ENCODE peak calls at places on chromosomes 11 and 22, in ten cellular contexts. One of them, this sample, is unnamed. For H3K4me1, the result is how much of the 10 kb centered on the place peaks cover.

GRCh38 chr11:20022363-20023081 is 137.8 kb downstream of the DBX1 start:
- DNase-seq in mucosa of descending colon: no peak
- DNase-seq in PC-3: peak
- DNase-seq in right cardiac atrium: no peak
- DNase-seq in left lung: no peak
- DNase-seq in CD8-positive, alpha-beta memory T cell: no peak
- DNase-seq in lower lobe of right lung: no peak
- DNase-seq in neural progenitor cell: peak
- DNase-seq in psoas muscle: no peak
- DNase-seq in heart left ventricle: no peak
- DNase-seq in this sample: peak

GRCh38 chr11:66071326-66071870 is 1.3 kb downstream of the PACS1 start:
- DNase-seq in left lung: no peak
- DNase-seq in mucosa of descending colon: no peak
- DNase-seq in lower lobe of right lung: no peak
- DNase-seq in neural progenitor cell: no peak
- DNase-seq in PC-3: no peak
- DNase-seq in heart left ventricle: no peak
- DNase-seq in psoas muscle: no peak
- DNase-seq in right cardiac atrium: no peak
- DNase-seq in CD8-positive, alpha-beta memory T cell: no peak
- DNase-seq in this sample: no peak

GRCh38 chr11:294795-295194 is 4.5 kb downstream of the IFITM5 start:
- DNase-seq in neural progenitor cell: no peak
- DNase-seq in mucosa of descending colon: no peak
- DNase-seq in lower lobe of right lung: no peak
- DNase-seq in CD8-positive, alpha-beta memory T cell: peak
- DNase-seq in heart left ventricle: peak
- DNase-seq in psoas muscle: peak
- DNase-seq in PC-3: no peak
- DNase-seq in left lung: peak
- DNase-seq in right cardiac atrium: peak
- DNase-seq in this sample: no peak

GRCh38 chr22:37639070-37639760 is at the start of gene SH3BP1:
- DNase-seq in left lung: peak
- DNase-seq in lower lobe of right lung: peak
- DNase-seq in psoas muscle: peak
- DNase-seq in mucosa of descending colon: peak
- DNase-seq in neural progenitor cell: peak
- DNase-seq in right cardiac atrium: peak
- DNase-seq in heart left ventricle: peak
- DNase-seq in PC-3: peak
- DNase-seq in CD8-positive, alpha-beta memory T cell: peak
- DNase-seq in this sample: peak

GRCh38 chr11:129795089-129795488 is 20.6 kb upstream of the TMEM45B start:
- DNase-seq in left lung: no peak
- DNase-seq in psoas muscle: no peak
- DNase-seq in lower lobe of right lung: no peak
- DNase-seq in neural progenitor cell: no peak
- DNase-seq in CD8-positive, alpha-beta memory T cell: no peak
- DNase-seq in right cardiac atrium: no peak
- DNase-seq in PC-3: no peak
- DNase-seq in mucosa of descending colon: no peak
- DNase-seq in heart left ventricle: no peak
- DNase-seq in this sample: no peak

GRCh38 chr11:7673724-7674434 is 579 bp upstream of the CYB5R2 start:
- DNase-seq in CD8-positive, alpha-beta memory T cell: no peak
- DNase-seq in psoas muscle: no peak
- DNase-seq in neural progenitor cell: peak
- DNase-seq in lower lobe of right lung: peak
- DNase-seq in left lung: peak
- DNase-seq in right cardiac atrium: peak
- DNase-seq in PC-3: no peak
- DNase-seq in heart left ventricle: no peak
- DNase-seq in mucosa of descending colon: peak
- DNase-seq in this sample: peak

GRCh38 chr11:67117667-67118058 is 1.4 kb upstream of the KDM2A start:
- DNase-seq in psoas muscle: peak
- DNase-seq in right cardiac atrium: peak
- DNase-seq in left lung: peak
- DNase-seq in lower lobe of right lung: peak
- DNase-seq in heart left ventricle: peak
- DNase-seq in mucosa of descending colon: peak
- DNase-seq in neural progenitor cell: peak
- DNase-seq in CD8-positive, alpha-beta memory T cell: peak
- DNase-seq in PC-3: no peak
- DNase-seq in this sample: no peak

GRCh38 chr22:23060612-23061400 is 9.5 kb upstream of the GNAZ start:
- DNase-seq in psoas muscle: peak
- DNase-seq in PC-3: no peak
- DNase-seq in mucosa of descending colon: no peak
- DNase-seq in lower lobe of right lung: peak
- DNase-seq in left lung: no peak
- DNase-seq in heart left ventricle: no peak
- DNase-seq in neural progenitor cell: no peak
- DNase-seq in CD8-positive, alpha-beta memory T cell: no peak
- DNase-seq in right cardiac atrium: no peak
- DNase-seq in this sample: no peak

GRCh38 chr11:83037877-83038276 is 33.8 kb downstream of the RAB30 start:
- DNase-seq in heart left ventricle: no peak
- DNase-seq in neural progenitor cell: no peak
- DNase-seq in right cardiac atrium: no peak
- DNase-seq in psoas muscle: no peak
- DNase-seq in mucosa of descending colon: no peak
- DNase-seq in CD8-positive, alpha-beta memory T cell: no peak
- DNase-seq in PC-3: no peak
- DNase-seq in left lung: no peak
- DNase-seq in lower lobe of right lung: no peak
- DNase-seq in this sample: no peak

GRCh38 chr22:34880667-34881066 is 185.3 kb upstream of the ISX start:
- DNase-seq in heart left ventricle: no peak
- DNase-seq in left lung: no peak
- DNase-seq in lower lobe of right lung: no peak
- DNase-seq in CD8-positive, alpha-beta memory T cell: no peak
- DNase-seq in right cardiac atrium: no peak
- DNase-seq in PC-3: no peak
- DNase-seq in psoas muscle: no peak
- DNase-seq in mucosa of descending colon: no peak
- DNase-seq in neural progenitor cell: no peak
- DNase-seq in this sample: no peak
- H3K4me1 ChIP-seq in heart left ventricle: under half
- H3K4me1 ChIP-seq in left lung: under half
- H3K4me1 ChIP-seq in lower lobe of right lung: under half
- H3K4me1 ChIP-seq in CD8-positive, alpha-beta memory T cell: under half
- H3K4me1 ChIP-seq in right cardiac atrium: under half
- H3K4me1 ChIP-seq in PC-3: under half
- H3K4me1 ChIP-seq in psoas muscle: under half
- H3K4me1 ChIP-seq in mucosa of descending colon: under half
- H3K4me1 ChIP-seq in neural progenitor cell: under half
- H3K4me1 ChIP-seq in this sample: under half

GRCh38 chr11:6655020-6655789 is 404 bp downstream of the DCHS1 start:
- DNase-seq in neural progenitor cell: peak
- DNase-seq in PC-3: no peak
- DNase-seq in left lung: peak
- DNase-seq in psoas muscle: no peak
- DNase-seq in mucosa of descending colon: peak
- DNase-seq in lower lobe of right lung: no peak
- DNase-seq in heart left ventricle: peak
- DNase-seq in CD8-positive, alpha-beta memory T cell: peak
- DNase-seq in right cardiac atrium: peak
- DNase-seq in this sample: no peak

GRCh38 chr11:6655790-6656580 is at the start of gene DCHS1:
- DNase-seq in right cardiac atrium: peak
- DNase-seq in heart left ventricle: peak
- DNase-seq in neural progenitor cell: peak
- DNase-seq in left lung: peak
- DNase-seq in PC-3: no peak
- DNase-seq in mucosa of descending colon: peak
- DNase-seq in CD8-positive, alpha-beta memory T cell: no peak
- DNase-seq in lower lobe of right lung: no peak
- DNase-seq in psoas muscle: no peak
- DNase-seq in this sample: no peak

GRCh38 chr11:6653055-6653454 is 2.6 kb downstream of the DCHS1 start:
- DNase-seq in mucosa of descending colon: no peak
- DNase-seq in PC-3: no peak
- DNase-seq in lower lobe of right lung: no peak
- DNase-seq in psoas muscle: no peak
- DNase-seq in right cardiac atrium: no peak
- DNase-seq in heart left ventricle: no peak
- DNase-seq in left lung: no peak
- DNase-seq in neural progenitor cell: no peak
- DNase-seq in CD8-positive, alpha-beta memory T cell: no peak
- DNase-seq in this sample: no peak

GRCh38 chr11:6653656-6654055 is 2.0 kb downstream of the DCHS1 start:
- DNase-seq in neural progenitor cell: no peak
- DNase-seq in psoas muscle: no peak
- DNase-seq in CD8-positive, alpha-beta memory T cell: no peak
- DNase-seq in heart left ventricle: no peak
- DNase-seq in left lung: no peak
- DNase-seq in mucosa of descending colon: no peak
- DNase-seq in lower lobe of right lung: no peak
- DNase-seq in right cardiac atrium: no peak
- DNase-seq in PC-3: no peak
- DNase-seq in this sample: no peak

DNA sequence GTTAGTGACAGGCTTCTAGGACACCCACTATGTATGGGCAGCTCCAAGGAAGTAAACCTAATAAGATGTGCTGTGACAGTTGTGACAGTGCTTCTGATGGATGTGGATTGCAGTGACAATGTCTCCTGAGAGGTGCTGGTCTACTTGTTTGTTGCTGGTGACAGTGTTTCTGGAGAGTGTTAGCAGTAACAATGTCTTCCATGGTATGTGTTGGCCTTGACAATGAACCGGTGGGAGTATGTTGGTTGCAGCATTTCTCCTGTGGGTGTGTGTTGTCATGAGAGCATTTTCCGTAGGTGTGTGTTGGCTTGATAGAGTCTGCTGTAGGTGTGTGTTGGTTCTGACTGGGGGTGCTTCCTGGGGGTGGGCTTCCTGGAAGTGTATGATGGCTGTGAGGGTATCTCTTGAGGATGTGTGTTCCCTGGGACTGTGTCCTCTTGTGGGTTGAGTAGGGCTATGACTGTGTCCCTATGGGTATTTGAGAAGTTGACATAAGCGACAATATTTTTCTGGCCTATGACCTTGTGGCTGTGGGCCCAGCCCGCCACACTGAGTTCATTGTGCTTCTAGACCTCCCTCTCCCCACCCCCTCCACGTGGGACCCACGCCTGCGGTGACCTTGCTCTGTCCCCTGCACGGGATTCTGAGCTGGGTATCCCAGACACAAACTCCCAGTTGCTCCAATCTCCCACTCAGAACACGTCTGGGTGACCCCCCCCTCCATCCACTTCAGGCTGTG is 1.2 kb downstream of the DCHS1 start:
- DNase-seq in CD8-positive, alpha-beta memory T cell: no peak
- DNase-seq in left lung: no peak
- DNase-seq in psoas muscle: no peak
- DNase-seq in right cardiac atrium: peak
- DNase-seq in heart left ventricle: no peak
- DNase-seq in PC-3: no peak
- DNase-seq in neural progenitor cell: no peak
- DNase-seq in lower lobe of right lung: no peak
- DNase-seq in mucosa of descending colon: no peak
- DNase-seq in this sample: no peak
- H3K4me1 ChIP-seq in CD8-positive, alpha-beta memory T cell: under half
- H3K4me1 ChIP-seq in left lung: under half
- H3K4me1 ChIP-seq in psoas muscle: under half
- H3K4me1 ChIP-seq in right cardiac atrium: under half
- H3K4me1 ChIP-seq in heart left ventricle: under half
- H3K4me1 ChIP-seq in PC-3: under half
- H3K4me1 ChIP-seq in neural progenitor cell: under half
- H3K4me1 ChIP-seq in lower lobe of right lung: under half
- H3K4me1 ChIP-seq in mucosa of descending colon: under half
- H3K4me1 ChIP-seq in this sample: under half

GRCh38 chr11:96263361-96263763 is 79.6 kb downstream of the MAML2 start:
- DNase-seq in lower lobe of right lung: no peak
- DNase-seq in CD8-positive, alpha-beta memory T cell: no peak
- DNase-seq in psoas muscle: no peak
- DNase-seq in left lung: no peak
- DNase-seq in mucosa of descending colon: no peak
- DNase-seq in neural progenitor cell: no peak
- DNase-seq in right cardiac atrium: no peak
- DNase-seq in heart left ventricle: no peak
- DNase-seq in PC-3: peak
- DNase-seq in this sample: no peak
- H3K4me1 ChIP-seq in lower lobe of right lung: half or more
- H3K4me1 ChIP-seq in CD8-positive, alpha-beta memory T cell: half or more
- H3K4me1 ChIP-seq in psoas muscle: under half
- H3K4me1 ChIP-seq in left lung: half or more
- H3K4me1 ChIP-seq in mucosa of descending colon: under half
- H3K4me1 ChIP-seq in neural progenitor cell: under half
- H3K4me1 ChIP-seq in right cardiac atrium: under half
- H3K4me1 ChIP-seq in heart left ventricle: half or more
- H3K4me1 ChIP-seq in PC-3: half or more
- H3K4me1 ChIP-seq in this sample: under half

GRCh38 chr22:46061431-46062231 is 84.7 kb upstream of the WNT7B start:
- DNase-seq in mucosa of descending colon: peak
- DNase-seq in heart left ventricle: peak
- DNase-seq in CD8-positive, alpha-beta memory T cell: peak
- DNase-seq in left lung: peak
- DNase-seq in lower lobe of right lung: peak
- DNase-seq in PC-3: no peak
- DNase-seq in psoas muscle: peak
- DNase-seq in right cardiac atrium: peak
- DNase-seq in neural progenitor cell: peak
- DNase-seq in this sample: no peak
- H3K4me1 ChIP-seq in mucosa of descending colon: under half
- H3K4me1 ChIP-seq in heart left ventricle: half or more
- H3K4me1 ChIP-seq in CD8-positive, alpha-beta memory T cell: under half
- H3K4me1 ChIP-seq in left lung: half or more
- H3K4me1 ChIP-seq in lower lobe of right lung: half or more
- H3K4me1 ChIP-seq in PC-3: half or more
- H3K4me1 ChIP-seq in psoas muscle: half or more
- H3K4me1 ChIP-seq in right cardiac atrium: under half
- H3K4me1 ChIP-seq in neural progenitor cell: under half
- H3K4me1 ChIP-seq in this sample: under half

GRCh38 chr22:45690008-45690407 is 18.4 kb downstream of the ATXN10 start:
- DNase-seq in heart left ventricle: no peak
- DNase-seq in left lung: no peak
- DNase-seq in CD8-positive, alpha-beta memory T cell: no peak
- DNase-seq in PC-3: no peak
- DNase-seq in psoas muscle: no peak
- DNase-seq in right cardiac atrium: no peak
- DNase-seq in lower lobe of right lung: no peak
- DNase-seq in mucosa of descending colon: no peak
- DNase-seq in neural progenitor cell: no peak
- DNase-seq in this sample: no peak
- H3K4me1 ChIP-seq in heart left ventricle: under half
- H3K4me1 ChIP-seq in left lung: under half
- H3K4me1 ChIP-seq in CD8-positive, alpha-beta memory T cell: under half
- H3K4me1 ChIP-seq in PC-3: half or more
- H3K4me1 ChIP-seq in psoas muscle: under half
- H3K4me1 ChIP-seq in right cardiac atrium: under half
- H3K4me1 ChIP-seq in lower lobe of right lung: under half
- H3K4me1 ChIP-seq in mucosa of descending colon: under half
- H3K4me1 ChIP-seq in neural progenitor cell: under half
- H3K4me1 ChIP-seq in this sample: under half

GRCh38 chr11:73579641-73580434 is 18.1 kb downstream of the FAM168A start:
- DNase-seq in left lung: no peak
- DNase-seq in PC-3: no peak
- DNase-seq in neural progenitor cell: no peak
- DNase-seq in heart left ventricle: no peak
- DNase-seq in CD8-positive, alpha-beta memory T cell: no peak
- DNase-seq in psoas muscle: no peak
- DNase-seq in right cardiac atrium: no peak
- DNase-seq in lower lobe of right lung: no peak
- DNase-seq in mucosa of descending colon: no peak
- DNase-seq in this sample: no peak
- H3K4me1 ChIP-seq in left lung: under half
- H3K4me1 ChIP-seq in PC-3: under half
- H3K4me1 ChIP-seq in neural progenitor cell: under half
- H3K4me1 ChIP-seq in heart left ventricle: under half
- H3K4me1 ChIP-seq in CD8-positive, alpha-beta memory T cell: under half
- H3K4me1 ChIP-seq in psoas muscle: under half
- H3K4me1 ChIP-seq in right cardiac atrium: under half
- H3K4me1 ChIP-seq in lower lobe of right lung: under half
- H3K4me1 ChIP-seq in mucosa of descending colon: under half
- H3K4me1 ChIP-seq in this sample: under half

This sample was measured in NT2/D1.